ENCODE peak calls at places on chromosome 4, in five cellular contexts. H is IMR-90, I is K562, N is SK-N-SH, A is GM12878. R is an unnamed sample.
A peak's percentile ranks its signal among the peaks of the same experiment; 100 is the strongest.

GRCh38 chr4:86329431-86329830 is 30.4 kb downstream of the MAPK10 start:
- DNase-seq in H (no peak), I (no peak), N (no peak), A (no peak), R (no peak)

GRCh38 chr4:143473334-143474126 is 40.0 kb upstream of the SMARCA5 start:
- DNase-seq in H (no peak), I (no peak), N (no peak), A (no peak), R (peak; percentile 17)

GRCh38 chr4:110106946-110107325 is 91.5 kb downstream of the ELOVL6 start:
- DNase-seq in H (peak; percentile 85), I (no peak), N (no peak), A (no peak), R (peak; percentile 60)

GRCh38 chr4:8189551-8190466 is 9.3 kb upstream of the SH3TC1 start:
- DNase-seq in H (no peak), I (no peak), N (peak; percentile 74), A (no peak), R (no peak)

GRCh38 chr4:28772066-28772465 is 1911.4 kb downstream of the STIM2 start:
- DNase-seq in H (peak; percentile 83), I (no peak), N (no peak), A (no peak), R (no peak)

GRCh38 chr4:153341575-153342090 is 2.9 kb upstream of the MND1 start:
- DNase-seq in H (peak; percentile 64), I (no peak), N (no peak), A (no peak), R (peak; percentile 7)

GRCh38 chr4:97759785-97760184 is 383.5 kb downstream of the STPG2 start:
- DNase-seq in H (no peak), I (no peak), N (no peak), A (no peak), R (no peak)

GRCh38 chr4:55880652-55881280 is 27.3 kb downstream of the EXOC1 start:
- DNase-seq in H (no peak), I (no peak), N (no peak), A (no peak), R (no peak)

GRCh38 chr4:101417046-101417445 is 69.7 kb upstream of the PPP3CA start:
- DNase-seq in H (no peak), I (no peak), N (no peak), A (no peak), R (no peak)
- H3K4me3 ChIP-seq in H (no peak overlapping the region), I (no peak overlapping the region), N (no peak overlapping the region), A (no peak overlapping the region), R (no peak overlapping the region)

GRCh38 chr4:1821679-1822567 is 28.8 kb downstream of the FGFR3 start:
- DNase-seq in H (no peak), I (no peak), N (no peak), A (no peak), R (no peak)
- H3K36me3 ChIP-seq in H (peaks cover 61% of the 10 kb centered on the region), I (peaks cover 95% of the 10 kb centered on the region), N (peaks cover 62% of the 10 kb centered on the region), A (peaks cover 19% of the 10 kb centered on the region), R (peaks cover 59% of the 10 kb centered on the region)

DNA sequence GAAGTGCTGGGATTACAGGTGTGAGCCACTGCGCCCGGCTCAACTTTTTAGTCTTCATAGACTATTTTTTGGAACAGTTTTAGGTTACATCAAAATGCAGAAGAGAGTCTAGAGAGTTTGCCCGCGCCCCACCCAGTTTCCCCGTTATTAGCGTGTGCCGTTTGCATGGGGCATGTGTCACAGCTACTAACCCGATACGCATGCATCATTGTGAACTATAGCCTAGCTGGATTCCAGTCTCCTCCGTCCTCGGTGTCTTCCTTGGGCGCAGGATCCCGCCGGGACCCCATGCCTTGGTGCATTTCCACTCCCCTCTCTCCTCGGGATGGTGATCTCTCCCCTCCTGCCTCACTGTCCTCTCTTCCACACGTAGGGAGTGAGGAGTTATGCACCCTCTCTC is 85.5 kb upstream of the ADRA2C start:
- DNase-seq in H (no peak), I (no peak), N (no peak), A (no peak), R (no peak)
- TF ChIP-seq MXI1 in H (no peak), I (no peak), N (no peak), A (no peak), R (no peak)

DNA sequence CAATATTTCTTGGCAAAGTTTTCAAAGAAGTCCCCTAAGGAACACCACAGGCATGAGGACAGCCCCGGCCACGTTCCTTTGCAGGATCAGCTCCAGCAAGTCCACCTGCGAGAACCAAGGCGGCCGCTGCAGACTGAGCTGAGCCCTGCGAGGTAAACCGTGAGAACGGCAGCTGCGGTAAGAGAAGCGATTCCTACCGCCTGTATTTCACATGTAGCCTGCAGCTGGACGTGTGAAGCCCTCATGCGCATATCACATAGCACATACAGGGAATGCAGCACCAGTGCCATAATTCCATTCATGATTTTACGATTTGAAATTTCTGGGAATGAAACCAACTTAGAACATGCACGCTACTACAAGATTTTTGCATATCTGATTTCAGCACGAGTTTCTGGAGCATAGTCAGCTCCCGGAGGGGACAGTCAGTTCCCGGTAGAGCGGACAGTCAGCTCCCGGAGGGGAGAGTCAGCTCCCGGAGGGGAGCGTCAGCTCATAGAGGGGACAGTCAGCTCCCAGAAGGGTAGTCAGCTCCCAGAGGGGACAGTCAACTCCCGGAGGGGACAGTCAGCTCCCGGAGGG is 41.7 kb downstream of the FGFRL1 start:
- DNase-seq in H (peak; percentile 86), I (no peak), N (peak; percentile 23), A (no peak), R (no peak)
- H3K4me3 ChIP-seq in H (no peak overlapping the region), I (no peak overlapping the region), N (no peak overlapping the region), A (no peak overlapping the region), R (no peak overlapping the region)

DNA sequence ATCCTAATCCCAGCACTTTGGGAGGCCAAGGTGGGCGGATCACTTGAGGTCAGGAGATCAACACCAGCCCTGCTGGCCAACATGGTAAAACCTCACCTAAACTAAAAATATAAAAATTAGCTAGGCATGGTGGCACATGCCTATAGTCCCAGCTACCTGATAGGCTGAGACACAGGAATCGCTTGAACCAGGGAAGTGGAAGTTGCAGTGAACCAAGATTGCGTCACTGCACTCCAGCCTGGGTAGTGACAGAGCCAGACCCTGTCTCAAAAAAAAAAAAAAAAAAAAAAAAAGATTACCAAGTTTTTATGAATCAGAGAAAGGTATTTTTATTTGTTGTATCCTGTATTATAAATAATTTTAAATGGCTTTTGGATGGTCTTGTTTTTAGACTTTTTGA is 15.1 kb downstream of the TRAPPC11 start:
- DNase-seq in H (no peak), I (no peak), N (no peak), A (no peak), R (no peak)
- H3K36me3 ChIP-seq in H (peaks cover 18% of the 10 kb centered on the region), I (peaks cover 49% of the 10 kb centered on the region), N (peaks cover 55% of the 10 kb centered on the region), A (peaks cover 19% of the 10 kb centered on the region), R (peaks cover 23% of the 10 kb centered on the region)

R was measured in HepG2.